ENCODE peak calls at places on chromosomes 1 and 21, in nine cellular contexts. N is psoas muscle; J is HEK293T; D is endothelial cell of umbilical vein; M is AG08395; P is stimulated activated CD8-positive, alpha-beta memory T cell treated with anti-CD3 and anti-CD28 coated beads, Interleukin-4, amount 100 ng/mL, for 24 hours; Q is stimulated activated CD4-positive, alpha-beta T cell treated with anti-CD3 and anti-CD28 coated beads, Interleukin-2, amount 100 ng/mL, for 48 hours; L is left ventricle myocardium inferior; R is COR-L47. A is an unnamed sample.

GRCh38 chr1:244353572-244354091 is 98.1 kb downstream of the ADSS2 start:
- DNase-seq in N (peak), J (peak), D (peak), M (peak), P (peak), Q (peak), L (peak), R (no peak), A (no peak)

GRCh38 chr1:36351222-36351977 is 28.0 kb upstream of the EVA1B start:
- DNase-seq in N (no peak), J (no peak), D (peak), M (peak), P (no peak), Q (no peak), L (no peak), R (no peak), A (peak)

GRCh38 chr1:40029608-40030007 is 10.9 kb upstream of the CAP1 start:
- DNase-seq in N (no peak), J (no peak), D (no peak), M (no peak), P (no peak), Q (no peak), L (no peak), R (no peak), A (no peak)

GRCh38 chr21:18449586-18449985 is 46.0 kb upstream of the TMPRSS15 start:
- DNase-seq in N (no peak), J (no peak), D (no peak), M (peak), P (no peak), Q (no peak), L (no peak), R (no peak), A (no peak)

GRCh38 chr1:55204997-55205396 is 10.2 kb downstream of the USP24 start:
- DNase-seq in N (no peak), J (no peak), D (peak), M (no peak), P (no peak), Q (no peak), L (no peak), R (no peak), A (no peak)

GRCh38 chr1:64549464-64550239 is 79.7 kb downstream of the CACHD1 start:
- DNase-seq in N (no peak), J (no peak), D (no peak), M (no peak), P (no peak), Q (no peak), L (no peak), R (no peak), A (no peak)

GRCh38 chr1:174572771-174573170 is 125.0 kb downstream of the GPR52 start:
- DNase-seq in N (no peak), J (no peak), D (no peak), M (no peak), P (no peak), Q (no peak), L (no peak), R (no peak), A (no peak)

GRCh38 chr1:182724215-182724614 is 39.8 kb upstream of the RGS8 start:
- DNase-seq in N (no peak), J (no peak), D (no peak), M (no peak), P (no peak), Q (no peak), L (no peak), R (no peak), A (no peak)

GRCh38 chr1:16088996-16089395 is 15.5 kb upstream of the FAM131C start:
- DNase-seq in N (no peak), J (no peak), D (peak), M (no peak), P (no peak), Q (no peak), L (peak), R (no peak), A (no peak)

GRCh38 chr1:22031214-22031962 is 21.1 kb upstream of the CDC42 start:
- DNase-seq in N (no peak), J (no peak), D (peak), M (no peak), P (no peak), Q (no peak), L (no peak), R (no peak), A (no peak)

GRCh38 chr1:212437179-212437798 is 4.6 kb downstream of the NENF start:
- DNase-seq in N (no peak), J (no peak), D (no peak), M (no peak), P (no peak), Q (no peak), L (no peak), R (peak), A (no peak)

GRCh38 chr1:241842565-241842964 is 5.4 kb upstream of the EXO1 start:
- DNase-seq in N (no peak), J (no peak), D (no peak), M (peak), P (no peak), Q (no peak), L (no peak), R (no peak), A (no peak)

GRCh38 chr1:81424056-81424455 is 376.7 kb upstream of the ADGRL2 start:
- DNase-seq in N (no peak), J (no peak), D (no peak), M (peak), P (no peak), Q (no peak), L (no peak), R (no peak), A (no peak)

GRCh38 chr1:107404756-107405155 is 263.9 kb downstream of the NTNG1 start:
- DNase-seq in N (no peak), J (no peak), D (no peak), M (peak), P (no peak), Q (no peak), L (no peak), R (no peak), A (no peak)

GRCh38 chr1:14733053-14733778 is 134.7 kb downstream of the KAZN start:
- DNase-seq in N (no peak), J (no peak), D (no peak), M (peak), P (no peak), Q (no peak), L (no peak), R (no peak), A (no peak)

GRCh38 chr1:40272653-40273213 is 14.7 kb downstream of the ZMPSTE24 start:
- DNase-seq in N (no peak), J (no peak), D (no peak), M (no peak), P (no peak), Q (no peak), L (no peak), R (no peak), A (no peak)

GRCh38 chr1:7670334-7671145 is 100.6 kb upstream of the VAMP3 start:
- DNase-seq in N (peak), J (no peak), D (no peak), M (no peak), P (no peak), Q (no peak), L (peak), R (no peak), A (no peak)

GRCh38 chr21:43597052-43597451 is 62.2 kb downstream of the HSF2BP start:
- DNase-seq in N (no peak), J (no peak), D (no peak), M (peak), P (no peak), Q (no peak), L (no peak), R (no peak), A (no peak)

GRCh38 chr1:59401581-59401980 is 104.7 kb downstream of the FGGY start:
- DNase-seq in N (no peak), J (no peak), D (no peak), M (no peak), P (no peak), Q (no peak), L (no peak), R (no peak), A (no peak)

GRCh38 chr1:181479137-181479745 is 4.1 kb upstream of the CACNA1E start:
- DNase-seq in N (peak), J (peak), D (peak), M (peak), P (no peak), Q (no peak), L (no peak), R (peak), A (peak)

GRCh38 chr21:37159053-37159776 is 86.2 kb downstream of the TTC3 start:
- DNase-seq in N (no peak), J (no peak), D (no peak), M (no peak), P (no peak), Q (peak), L (no peak), R (no peak), A (no peak)

GRCh38 chr1:204104331-204105222 is 31.7 kb downstream of the SOX13 start:
- DNase-seq in N (no peak), J (no peak), D (peak), M (no peak), P (no peak), Q (no peak), L (no peak), R (peak), A (no peak)

GRCh38 chr21:39330001-39330400 is 16.6 kb upstream of the BRWD1 start:
- DNase-seq in N (no peak), J (no peak), D (no peak), M (no peak), P (no peak), Q (no peak), L (no peak), R (no peak), A (no peak)

GRCh38 chr1:22341791-22342605 is 109.7 kb upstream of the ZBTB40 start:
- DNase-seq in N (peak), J (peak), D (peak), M (peak), P (no peak), Q (no peak), L (no peak), R (peak), A (no peak)

GRCh38 chr1:30995990-30996612 is 69.4 kb downstream of the PUM1 start:
- DNase-seq in N (no peak), J (no peak), D (no peak), M (no peak), P (no peak), Q (no peak), L (no peak), R (no peak), A (no peak)